ENCODE peak calls at places on chromosome 10, in nine cellular contexts. D is GM23338, S is HL-60, X is GM12878, W is K562, U is HCT116, V is A549, E is HepG2, P is SK-N-SH. Z is an unnamed sample.

GRCh38 chr10:47025540-47026300 is 114.5 kb downstream of the PTPN20 start:
- DNase-seq in X (no peak), E (no peak), P (peak; percentile 44), W (no peak), D (no peak), S (no peak), V (no peak), U (no peak), Z (no peak)

GRCh38 chr10:100998183-100998990 is 1.2 kb upstream of the LZTS2 start:
- DNase-seq in S (peak; percentile 71), V (peak; percentile 90), E (peak; percentile 78), W (peak; percentile 82), D (peak; percentile 76), U (no peak), X (no peak), P (peak; percentile 96), Z (no peak)

GRCh38 chr10:129933456-129934092 is 30.5 kb downstream of the EBF3 start:
- DNase-seq in S (no peak), V (no peak), P (no peak), U (no peak), W (no peak), X (no peak), D (no peak), E (no peak), Z (no peak)

GRCh38 chr10:93006435-93007039 is 54.1 kb upstream of the CYP26C1 start:
- DNase-seq in V (peak; percentile 13), X (no peak), S (no peak), W (peak; percentile 7), U (no peak), P (peak; percentile 30), E (peak; percentile 43), D (peak; percentile 83), Z (no peak)

GRCh38 chr10:35216303-35216905 is 89.8 kb downstream of the CREM start:
- DNase-seq in W (no peak), P (no peak), U (no peak), V (no peak), E (peak; percentile 29), S (no peak), D (no peak), X (no peak), Z (no peak)

GRCh38 chr10:29649561-29650551 is 15.1 kb upstream of the SVIL start:
- DNase-seq in E (no peak), P (no peak), V (no peak), W (no peak), D (no peak), X (no peak), S (no peak), U (no peak), Z (no peak)

GRCh38 chr10:72009430-72010081 is 45.4 kb downstream of the CHST3 start:
- DNase-seq in E (no peak), P (peak; percentile 84), X (no peak), S (no peak), D (peak; percentile 53), V (no peak), W (no peak), U (no peak), Z (no peak)

GRCh38 chr10:86535057-86535882 is 13.7 kb upstream of the WAPL start:
- DNase-seq in P (no peak), E (peak; percentile 38), S (no peak), D (peak; percentile 86), V (peak; percentile 95), U (peak; percentile 31), X (no peak), W (peak; percentile 86), Z (peak; percentile 20)

GRCh38 chr10:103806376-103807320 is 48.7 kb downstream of the SH3PXD2A start:
- DNase-seq in P (no peak), E (no peak), X (no peak), U (no peak), S (no peak), W (no peak), V (no peak), D (no peak), Z (no peak)

GRCh38 chr10:30825495-30825894 is 195.9 kb upstream of the LYZL2 start:
- DNase-seq in V (no peak), U (no peak), D (no peak), X (no peak), S (no peak), W (no peak), P (no peak), E (no peak), Z (no peak)

GRCh38 chr10:23293145-23293724 is 51.4 kb downstream of the C10orf67 start:
- DNase-seq in X (peak; percentile 4), S (no peak), W (peak; percentile 48), D (peak; percentile 92), P (peak; percentile 70), U (peak; percentile 33), E (peak; percentile 53), V (peak; percentile 10), Z (no peak)

GRCh38 chr10:116073025-116073424 is 200.0 kb downstream of the GFRA1 start:
- DNase-seq in W (no peak), P (peak; percentile 35), E (no peak), S (no peak), D (no peak), X (no peak), V (no peak), U (no peak), Z (no peak)

GRCh38 chr10:124517466-124517865 is 55.8 kb downstream of the LHPP start:
- DNase-seq in P (no peak), V (no peak), W (no peak), X (no peak), E (no peak), D (no peak), S (no peak), U (no peak), Z (no peak)

GRCh38 chr10:89327803-89328441 is at the start of gene IFIT3:
- DNase-seq in E (peak; percentile 38), U (peak; percentile 44), V (peak; percentile 76), D (no peak), S (peak; percentile 29), X (peak; percentile 62), P (peak; percentile 13), W (peak; percentile 66), Z (peak; percentile 64)

GRCh38 chr10:45581497-45582385 is 90.8 kb downstream of the ZFAND4 start:
- DNase-seq in E (peak; percentile 13), S (no peak), X (no peak), W (no peak), D (no peak), V (no peak), U (no peak), P (no peak), Z (no peak)
- H3K27ac ChIP-seq in E (peak overlapping the region; percentile 29), S (no peak overlapping the region), X (peak overlapping the region; percentile 95), W (peak overlapping the region; percentile 62), D (no peak overlapping the region), V (no peak overlapping the region), U (no peak overlapping the region), P (peak overlapping the region; percentile 21), Z (peak overlapping the region; percentile 85)

GRCh38 chr10:21516270-21517131 is 9.0 kb downstream of the SKIDA1 start:
- DNase-seq in W (peak; percentile 51), V (no peak), U (no peak), D (peak; percentile 83), E (no peak), X (no peak), P (peak; percentile 67), S (no peak), Z (no peak)
- TF ChIP-seq REST in W (no peak), V (no peak), U (no peak), D (no peak), E (no peak), X (no peak), P (no peak), S (no peak), Z (no peak)

GRCh38 chr10:110225756-110226554 is 18.6 kb downstream of the MXI1 start:
- DNase-seq in P (peak; percentile 93), E (peak; percentile 83), U (peak; percentile 92), S (peak; percentile 77), X (no peak), W (peak; percentile 85), D (peak; percentile 98), V (peak; percentile 74), Z (no peak)

GRCh38 chr10:110226555-110226925 is 19.1 kb downstream of the MXI1 start:
- DNase-seq in V (peak; percentile 55), W (peak; percentile 87), P (peak; percentile 95), U (peak; percentile 85), D (peak; percentile 94), E (peak; percentile 60), S (peak; percentile 90), X (no peak), Z (no peak)

GRCh38 chr10:110226926-110227641 is 19.7 kb downstream of the MXI1 start:
- DNase-seq in D (peak; percentile 76), X (no peak), S (peak; percentile 82), E (no peak), U (peak; percentile 49), V (peak; percentile 67), P (no peak), W (peak; percentile 84), Z (no peak)

GRCh38 chr10:110229155-110229554 is 21.8 kb downstream of the MXI1 start:
- DNase-seq in S (no peak), V (no peak), U (no peak), P (no peak), W (no peak), E (no peak), X (no peak), D (no peak), Z (no peak)

GRCh38 chr10:110228066-110228465 is 20.7 kb downstream of the MXI1 start:
- DNase-seq in W (no peak), D (no peak), X (no peak), S (no peak), U (no peak), E (no peak), V (no peak), P (no peak), Z (no peak)
- H3K27ac ChIP-seq in W (no peak overlapping the region), D (no peak overlapping the region), X (no peak overlapping the region), S (no peak overlapping the region), U (no peak overlapping the region), E (no peak overlapping the region), V (no peak overlapping the region), P (no peak overlapping the region), Z (no peak overlapping the region)

GRCh38 chr10:5399332-5399731 is 5.3 kb downstream of the TUBAL3 start:
- DNase-seq in P (no peak), E (no peak), D (no peak), W (no peak), U (no peak), X (no peak), S (no peak), V (no peak), Z (no peak)

GRCh38 chr10:5400843-5401242 is 3.8 kb downstream of the TUBAL3 start:
- DNase-seq in P (no peak), U (no peak), S (no peak), X (no peak), V (no peak), D (no peak), E (no peak), W (no peak), Z (no peak)

GRCh38 chr10:5395168-5395567 is 9.5 kb downstream of the TUBAL3 start:
- DNase-seq in U (no peak), X (no peak), D (no peak), P (no peak), E (no peak), W (no peak), S (no peak), V (no peak), Z (no peak)

GRCh38 chr10:5393529-5393928 is 11.1 kb downstream of the TUBAL3 start:
- DNase-seq in V (no peak), E (no peak), X (no peak), U (no peak), P (no peak), S (no peak), W (no peak), D (no peak), Z (no peak)

DNA sequence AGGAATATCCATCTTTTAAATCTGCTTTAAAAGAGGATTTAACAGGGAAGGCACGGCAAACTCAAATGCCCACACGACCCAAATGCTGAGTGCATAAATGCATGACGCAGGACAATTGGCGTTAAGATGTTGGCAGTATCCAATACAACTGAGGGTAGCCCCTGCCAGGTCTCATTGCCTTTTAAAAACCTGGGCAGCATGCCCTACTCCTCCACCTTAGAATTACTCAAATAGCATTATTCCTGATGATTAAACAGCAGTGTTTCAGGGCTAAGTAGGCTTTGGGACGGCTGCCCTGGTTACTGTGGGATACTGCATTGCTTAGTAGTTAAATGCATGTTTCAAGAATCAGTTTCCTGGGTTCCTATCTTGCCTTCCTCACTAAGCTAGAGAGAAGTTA is 8.1 kb downstream of the TUBAL3 start:
- DNase-seq in S (no peak), U (no peak), X (no peak), W (no peak), P (no peak), E (no peak), V (no peak), D (no peak), Z (no peak)
- TF ChIP-seq REST in S (no peak), U (no peak), X (no peak), W (no peak), P (no peak), E (no peak), V (no peak), D (no peak), Z (no peak)